ENCODE peak calls at places on chromosomes 16 and 17, in seven cellular contexts. One of them, this sample, is unnamed. For H3K4me1 and H3K27me3, the result is how much of the 10 kb centered on the place peaks cover.

GRCh38 chr16:23371368-23371767 is 69.3 kb downstream of the SCNN1B start:
- DNase-seq in naive thymus-derived CD4-positive, alpha-beta T cell: no peak
- DNase-seq in right lobe of liver: no peak
- DNase-seq in heart left ventricle: no peak
- DNase-seq in lung: no peak
- DNase-seq in iPS DF 6.9: no peak
- DNase-seq in stomach: no peak
- DNase-seq in this sample: no peak

GRCh38 chr16:15970202-15970601 is 20.8 kb downstream of the ABCC1 start:
- DNase-seq in stomach: no peak
- DNase-seq in heart left ventricle: no peak
- DNase-seq in naive thymus-derived CD4-positive, alpha-beta T cell: no peak
- DNase-seq in iPS DF 6.9: peak
- DNase-seq in right lobe of liver: no peak
- DNase-seq in lung: no peak
- DNase-seq in this sample: no peak

GRCh38 chr17:68910256-68910705 is 44.9 kb downstream of the ABCA8 start:
- DNase-seq in iPS DF 6.9: no peak
- DNase-seq in naive thymus-derived CD4-positive, alpha-beta T cell: no peak
- DNase-seq in lung: no peak
- DNase-seq in right lobe of liver: no peak
- DNase-seq in heart left ventricle: peak
- DNase-seq in stomach: no peak
- DNase-seq in this sample: no peak

GRCh38 chr17:79795795-79796569 is 895 bp downstream of the CBX8 start:
- DNase-seq in heart left ventricle: no peak
- DNase-seq in iPS DF 6.9: no peak
- DNase-seq in stomach: no peak
- DNase-seq in right lobe of liver: no peak
- DNase-seq in lung: no peak
- DNase-seq in naive thymus-derived CD4-positive, alpha-beta T cell: no peak
- DNase-seq in this sample: no peak

GRCh38 chr16:2979669-2980226 is 498 bp downstream of the PKMYT1 start:
- DNase-seq in naive thymus-derived CD4-positive, alpha-beta T cell: no peak
- DNase-seq in lung: no peak
- DNase-seq in right lobe of liver: no peak
- DNase-seq in iPS DF 6.9: no peak
- DNase-seq in stomach: no peak
- DNase-seq in heart left ventricle: no peak
- DNase-seq in this sample: no peak

GRCh38 chr16:56199164-56199563 is 7.9 kb downstream of the GNAO1 start:
- DNase-seq in lung: no peak
- DNase-seq in right lobe of liver: no peak
- DNase-seq in iPS DF 6.9: no peak
- DNase-seq in stomach: no peak
- DNase-seq in heart left ventricle: no peak
- DNase-seq in naive thymus-derived CD4-positive, alpha-beta T cell: peak
- DNase-seq in this sample: no peak

GRCh38 chr16:68396481-68396880 is 51.8 kb downstream of the SMPD3 start:
- DNase-seq in iPS DF 6.9: no peak
- DNase-seq in heart left ventricle: no peak
- DNase-seq in stomach: peak
- DNase-seq in lung: peak
- DNase-seq in naive thymus-derived CD4-positive, alpha-beta T cell: peak
- DNase-seq in right lobe of liver: peak
- DNase-seq in this sample: no peak

GRCh38 chr17:45042346-45043120 is 8.9 kb downstream of the DCAKD start:
- DNase-seq in iPS DF 6.9: no peak
- DNase-seq in stomach: no peak
- DNase-seq in right lobe of liver: peak
- DNase-seq in lung: no peak
- DNase-seq in heart left ventricle: no peak
- DNase-seq in naive thymus-derived CD4-positive, alpha-beta T cell: no peak
- DNase-seq in this sample: no peak

GRCh38 chr17:75557852-75558665 is 29.5 kb upstream of the MYO15B start:
- DNase-seq in lung: no peak
- DNase-seq in naive thymus-derived CD4-positive, alpha-beta T cell: no peak
- DNase-seq in stomach: no peak
- DNase-seq in right lobe of liver: peak
- DNase-seq in iPS DF 6.9: no peak
- DNase-seq in heart left ventricle: no peak
- DNase-seq in this sample: peak

GRCh38 chr17:67606896-67607604 is 110.7 kb upstream of the NOL11 start:
- DNase-seq in naive thymus-derived CD4-positive, alpha-beta T cell: no peak
- DNase-seq in lung: no peak
- DNase-seq in right lobe of liver: no peak
- DNase-seq in iPS DF 6.9: no peak
- DNase-seq in stomach: peak
- DNase-seq in heart left ventricle: no peak
- DNase-seq in this sample: peak

GRCh38 chr16:87765473-87765775 is 362 bp downstream of the KLHDC4 start:
- DNase-seq in naive thymus-derived CD4-positive, alpha-beta T cell: peak
- DNase-seq in iPS DF 6.9: no peak
- DNase-seq in heart left ventricle: no peak
- DNase-seq in stomach: no peak
- DNase-seq in right lobe of liver: no peak
- DNase-seq in lung: no peak
- DNase-seq in this sample: no peak

GRCh38 chr17:12388206-12388605 is 277.5 kb upstream of the MYOCD start:
- DNase-seq in naive thymus-derived CD4-positive, alpha-beta T cell: no peak
- DNase-seq in heart left ventricle: no peak
- DNase-seq in lung: no peak
- DNase-seq in stomach: no peak
- DNase-seq in right lobe of liver: no peak
- DNase-seq in iPS DF 6.9: no peak
- DNase-seq in this sample: no peak

GRCh38 chr17:43644081-43644480 is 17.6 kb downstream of the MEOX1 start:
- DNase-seq in heart left ventricle: no peak
- DNase-seq in naive thymus-derived CD4-positive, alpha-beta T cell: no peak
- DNase-seq in stomach: no peak
- DNase-seq in right lobe of liver: no peak
- DNase-seq in iPS DF 6.9: no peak
- DNase-seq in lung: no peak
- DNase-seq in this sample: no peak

GRCh38 chr17:8479431-8479947 is 43.8 kb downstream of the NDEL1 start:
- DNase-seq in lung: no peak
- DNase-seq in heart left ventricle: no peak
- DNase-seq in iPS DF 6.9: no peak
- DNase-seq in naive thymus-derived CD4-positive, alpha-beta T cell: no peak
- DNase-seq in right lobe of liver: no peak
- DNase-seq in stomach: no peak
- DNase-seq in this sample: no peak

GRCh38 chr16:23682181-23682580 is 3.5 kb downstream of the PLK1 start:
- DNase-seq in right lobe of liver: no peak
- DNase-seq in stomach: no peak
- DNase-seq in iPS DF 6.9: no peak
- DNase-seq in naive thymus-derived CD4-positive, alpha-beta T cell: no peak
- DNase-seq in heart left ventricle: no peak
- DNase-seq in lung: no peak
- DNase-seq in this sample: no peak

GRCh38 chr17:1951920-1952319 is 73.2 kb downstream of the RTN4RL1 start:
- DNase-seq in naive thymus-derived CD4-positive, alpha-beta T cell: no peak
- DNase-seq in lung: no peak
- DNase-seq in stomach: no peak
- DNase-seq in iPS DF 6.9: no peak
- DNase-seq in right lobe of liver: no peak
- DNase-seq in heart left ventricle: no peak
- DNase-seq in this sample: no peak

GRCh38 chr16:57667069-57667525 is 1.0 kb upstream of the ADGRG3 start:
- DNase-seq in naive thymus-derived CD4-positive, alpha-beta T cell: no peak
- DNase-seq in right lobe of liver: no peak
- DNase-seq in lung: no peak
- DNase-seq in heart left ventricle: no peak
- DNase-seq in iPS DF 6.9: no peak
- DNase-seq in stomach: no peak
- DNase-seq in this sample: no peak

GRCh38 chr17:77527836-77528505 is 387.2 kb downstream of the SEC14L1 start:
- DNase-seq in iPS DF 6.9: no peak
- DNase-seq in right lobe of liver: no peak
- DNase-seq in naive thymus-derived CD4-positive, alpha-beta T cell: no peak
- DNase-seq in lung: no peak
- DNase-seq in heart left ventricle: no peak
- DNase-seq in stomach: peak
- DNase-seq in this sample: no peak

GRCh38 chr16:83955218-83956130 is 2.4 kb downstream of the OSGIN1 start:
- DNase-seq in stomach: no peak
- DNase-seq in iPS DF 6.9: no peak
- DNase-seq in heart left ventricle: no peak
- DNase-seq in naive thymus-derived CD4-positive, alpha-beta T cell: no peak
- DNase-seq in lung: no peak
- DNase-seq in right lobe of liver: no peak
- DNase-seq in this sample: no peak

GRCh38 chr16:52254753-52255152 is 292.2 kb downstream of the TOX3 start:
- DNase-seq in heart left ventricle: no peak
- DNase-seq in iPS DF 6.9: no peak
- DNase-seq in right lobe of liver: no peak
- DNase-seq in naive thymus-derived CD4-positive, alpha-beta T cell: no peak
- DNase-seq in lung: no peak
- DNase-seq in stomach: no peak
- DNase-seq in this sample: no peak

GRCh38 chr16:88013766-88014165 is 62.5 kb downstream of the BANP start:
- DNase-seq in lung: no peak
- DNase-seq in iPS DF 6.9: no peak
- DNase-seq in stomach: peak
- DNase-seq in right lobe of liver: no peak
- DNase-seq in heart left ventricle: no peak
- DNase-seq in naive thymus-derived CD4-positive, alpha-beta T cell: no peak
- DNase-seq in this sample: no peak

GRCh38 chr17:80992948-80993624 is 1.4 kb downstream of the CHMP6 start:
- DNase-seq in lung: no peak
- DNase-seq in stomach: no peak
- DNase-seq in naive thymus-derived CD4-positive, alpha-beta T cell: no peak
- DNase-seq in heart left ventricle: no peak
- DNase-seq in right lobe of liver: peak
- DNase-seq in iPS DF 6.9: no peak
- DNase-seq in this sample: no peak

GRCh38 chr17:82734987-82735866 is at the start of gene FN3K:
- DNase-seq in lung: peak
- DNase-seq in stomach: peak
- DNase-seq in iPS DF 6.9: no peak
- DNase-seq in right lobe of liver: peak
- DNase-seq in heart left ventricle: peak
- DNase-seq in naive thymus-derived CD4-positive, alpha-beta T cell: peak
- DNase-seq in this sample: no peak

GRCh38 chr16:1920727-1921155 is 2.5 kb upstream of the HS3ST6 start:
- DNase-seq in lung: peak
- DNase-seq in naive thymus-derived CD4-positive, alpha-beta T cell: no peak
- DNase-seq in iPS DF 6.9: peak
- DNase-seq in stomach: peak
- DNase-seq in right lobe of liver: no peak
- DNase-seq in heart left ventricle: no peak
- DNase-seq in this sample: no peak

GRCh38 chr17:36524428-36524876 is 10.2 kb downstream of the MYO19 start:
- DNase-seq in stomach: no peak
- DNase-seq in heart left ventricle: no peak
- DNase-seq in naive thymus-derived CD4-positive, alpha-beta T cell: no peak
- DNase-seq in iPS DF 6.9: no peak
- DNase-seq in right lobe of liver: no peak
- DNase-seq in lung: no peak
- DNase-seq in this sample: no peak

GRCh38 chr17:19370493-19370960 is 7.8 kb upstream of the MAPK7 start:
- DNase-seq in iPS DF 6.9: no peak
- DNase-seq in right lobe of liver: no peak
- DNase-seq in lung: no peak
- DNase-seq in naive thymus-derived CD4-positive, alpha-beta T cell: no peak
- DNase-seq in stomach: no peak
- DNase-seq in heart left ventricle: peak
- DNase-seq in this sample: peak

GRCh38 chr16:31083981-31084380 is 4.8 kb downstream of the PRSS53 start:
- DNase-seq in heart left ventricle: no peak
- DNase-seq in right lobe of liver: no peak
- DNase-seq in iPS DF 6.9: no peak
- DNase-seq in stomach: no peak
- DNase-seq in lung: no peak
- DNase-seq in naive thymus-derived CD4-positive, alpha-beta T cell: no peak
- DNase-seq in this sample: no peak

GRCh38 chr16:70683146-70683944 is 2.5 kb downstream of the MTSS2 start:
- DNase-seq in stomach: no peak
- DNase-seq in iPS DF 6.9: no peak
- DNase-seq in heart left ventricle: no peak
- DNase-seq in lung: no peak
- DNase-seq in naive thymus-derived CD4-positive, alpha-beta T cell: no peak
- DNase-seq in right lobe of liver: peak
- DNase-seq in this sample: no peak
- H3K4me1 ChIP-seq in stomach: half or more
- H3K4me1 ChIP-seq in iPS DF 6.9: under half
- H3K4me1 ChIP-seq in heart left ventricle: half or more
- H3K4me1 ChIP-seq in lung: under half
- H3K4me1 ChIP-seq in naive thymus-derived CD4-positive, alpha-beta T cell: under half
- H3K4me1 ChIP-seq in right lobe of liver: under half
- H3K4me1 ChIP-seq in this sample: under half

GRCh38 chr16:4293822-4294457 is 21.1 kb upstream of the TFAP4 start:
- DNase-seq in right lobe of liver: no peak
- DNase-seq in naive thymus-derived CD4-positive, alpha-beta T cell: no peak
- DNase-seq in lung: peak
- DNase-seq in stomach: peak
- DNase-seq in heart left ventricle: no peak
- DNase-seq in iPS DF 6.9: no peak
- DNase-seq in this sample: peak
- H3K4me3 ChIP-seq in right lobe of liver: no peak
- H3K4me3 ChIP-seq in naive thymus-derived CD4-positive, alpha-beta T cell: no peak
- H3K4me3 ChIP-seq in lung: no peak
- H3K4me3 ChIP-seq in stomach: no peak
- H3K4me3 ChIP-seq in heart left ventricle: no peak
- H3K4me3 ChIP-seq in iPS DF 6.9: no peak
- H3K4me3 ChIP-seq in this sample: no peak

DNA sequence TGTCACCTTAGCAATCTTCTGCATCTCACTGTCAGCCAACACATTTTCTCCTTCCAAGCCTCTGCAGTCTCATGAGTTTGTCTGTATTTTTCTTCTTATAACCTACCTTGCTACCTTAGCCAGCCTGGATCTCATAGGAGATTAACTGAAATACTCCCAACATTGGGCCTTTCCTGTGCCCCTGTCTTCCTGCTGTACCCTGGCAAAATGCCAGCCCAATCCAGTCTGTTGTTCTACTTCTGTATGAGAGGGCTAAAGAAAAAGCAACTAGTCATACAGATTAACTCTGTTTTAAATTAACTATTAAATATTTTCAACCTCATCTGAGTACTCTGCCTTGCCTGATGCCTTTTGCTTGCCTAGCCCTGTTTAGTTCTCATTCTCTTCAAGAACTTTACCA is 18.4 kb downstream of the GOSR1 start:
- DNase-seq in heart left ventricle: no peak
- DNase-seq in naive thymus-derived CD4-positive, alpha-beta T cell: no peak
- DNase-seq in lung: no peak
- DNase-seq in iPS DF 6.9: no peak
- DNase-seq in right lobe of liver: no peak
- DNase-seq in stomach: no peak
- DNase-seq in this sample: no peak
- H3K27me3 ChIP-seq in heart left ventricle: under half
- H3K27me3 ChIP-seq in naive thymus-derived CD4-positive, alpha-beta T cell: under half
- H3K27me3 ChIP-seq in lung: under half
- H3K27me3 ChIP-seq in iPS DF 6.9: under half
- H3K27me3 ChIP-seq in right lobe of liver: under half
- H3K27me3 ChIP-seq in stomach: under half
- H3K27me3 ChIP-seq in this sample: under half

GRCh38 chr17:48567209-48567608 is 10.9 kb downstream of the HOXB4 start:
- DNase-seq in heart left ventricle: no peak
- DNase-seq in right lobe of liver: no peak
- DNase-seq in stomach: no peak
- DNase-seq in lung: no peak
- DNase-seq in iPS DF 6.9: no peak
- DNase-seq in naive thymus-derived CD4-positive, alpha-beta T cell: no peak
- DNase-seq in this sample: no peak
- H3K4me1 ChIP-seq in heart left ventricle: under half
- H3K4me1 ChIP-seq in right lobe of liver: under half
- H3K4me1 ChIP-seq in stomach: under half
- H3K4me1 ChIP-seq in lung: under half
- H3K4me1 ChIP-seq in iPS DF 6.9: under half
- H3K4me1 ChIP-seq in naive thymus-derived CD4-positive, alpha-beta T cell: under half
- H3K4me1 ChIP-seq in this sample: under half

GRCh38 chr16:11240636-11241473 is 15.1 kb downstream of the SOCS1 start:
- DNase-seq in heart left ventricle: peak
- DNase-seq in iPS DF 6.9: no peak
- DNase-seq in stomach: peak
- DNase-seq in right lobe of liver: no peak
- DNase-seq in naive thymus-derived CD4-positive, alpha-beta T cell: no peak
- DNase-seq in lung: no peak
- DNase-seq in this sample: no peak
- H3K4me3 ChIP-seq in heart left ventricle: no peak
- H3K4me3 ChIP-seq in iPS DF 6.9: no peak
- H3K4me3 ChIP-seq in stomach: no peak
- H3K4me3 ChIP-seq in right lobe of liver: no peak
- H3K4me3 ChIP-seq in naive thymus-derived CD4-positive, alpha-beta T cell: peak
- H3K4me3 ChIP-seq in lung: no peak
- H3K4me3 ChIP-seq in this sample: no peak